ENCODE peak calls at places on chromosomes 5 and 9, in ten cellular contexts. One of them, this sample, is unnamed.
A peak's percentile ranks its signal among the peaks of the same experiment; 100 is the strongest.

GRCh38 chr5:82107277-82107676 is 135.5 kb downstream of the ATG10 start:
- DNase-seq in fibroblast of pulmonary artery: peak; percentile 66
- DNase-seq in lower leg skin: no peak
- DNase-seq in tibial nerve: no peak
- DNase-seq in GM23338: peak; percentile 23
- DNase-seq in body of pancreas: no peak
- DNase-seq in AG10803: peak; percentile 42
- DNase-seq in astrocyte of the cerebellum: peak; percentile 3
- DNase-seq in kidney epithelial cell: no peak
- DNase-seq in CD4-positive, alpha-beta T cell: no peak
- DNase-seq in this sample: peak; percentile 36

GRCh38 chr9:84062538-84062937 is 81.9 kb downstream of the RMI1 start:
- DNase-seq in kidney epithelial cell: no peak
- DNase-seq in AG10803: no peak
- DNase-seq in CD4-positive, alpha-beta T cell: no peak
- DNase-seq in GM23338: no peak
- DNase-seq in fibroblast of pulmonary artery: peak; percentile 7
- DNase-seq in lower leg skin: no peak
- DNase-seq in astrocyte of the cerebellum: no peak
- DNase-seq in body of pancreas: no peak
- DNase-seq in tibial nerve: no peak
- DNase-seq in this sample: peak; percentile 1

GRCh38 chr5:136769900-136770684 is 404.7 kb upstream of the TRPC7 start:
- DNase-seq in GM23338: peak; percentile 94
- DNase-seq in lower leg skin: peak; percentile 49
- DNase-seq in kidney epithelial cell: no peak
- DNase-seq in fibroblast of pulmonary artery: peak; percentile 79
- DNase-seq in AG10803: peak; percentile 75
- DNase-seq in CD4-positive, alpha-beta T cell: no peak
- DNase-seq in body of pancreas: peak; percentile 69
- DNase-seq in tibial nerve: peak; percentile 40
- DNase-seq in astrocyte of the cerebellum: peak; percentile 62
- DNase-seq in this sample: peak; percentile 89

GRCh38 chr5:146699129-146699528 is 179.4 kb downstream of the PPP2R2B start:
- DNase-seq in lower leg skin: no peak
- DNase-seq in CD4-positive, alpha-beta T cell: no peak
- DNase-seq in GM23338: no peak
- DNase-seq in astrocyte of the cerebellum: no peak
- DNase-seq in fibroblast of pulmonary artery: no peak
- DNase-seq in body of pancreas: no peak
- DNase-seq in kidney epithelial cell: no peak
- DNase-seq in tibial nerve: no peak
- DNase-seq in AG10803: no peak
- DNase-seq in this sample: no peak

GRCh38 chr5:134143431-134143830 is 28.9 kb downstream of the TCF7 start:
- DNase-seq in body of pancreas: no peak
- DNase-seq in CD4-positive, alpha-beta T cell: no peak
- DNase-seq in astrocyte of the cerebellum: no peak
- DNase-seq in tibial nerve: no peak
- DNase-seq in GM23338: no peak
- DNase-seq in kidney epithelial cell: no peak
- DNase-seq in AG10803: no peak
- DNase-seq in lower leg skin: no peak
- DNase-seq in fibroblast of pulmonary artery: no peak
- DNase-seq in this sample: no peak

GRCh38 chr5:93573627-93573974 is 7.4 kb downstream of the NR2F1-AS1 start:
- DNase-seq in fibroblast of pulmonary artery: no peak
- DNase-seq in AG10803: no peak
- DNase-seq in lower leg skin: no peak
- DNase-seq in kidney epithelial cell: no peak
- DNase-seq in tibial nerve: no peak
- DNase-seq in body of pancreas: no peak
- DNase-seq in astrocyte of the cerebellum: no peak
- DNase-seq in CD4-positive, alpha-beta T cell: no peak
- DNase-seq in GM23338: peak; percentile 30
- DNase-seq in this sample: no peak

GRCh38 chr5:9265391-9266287 is 280.2 kb downstream of the SEMA5A start:
- DNase-seq in CD4-positive, alpha-beta T cell: no peak
- DNase-seq in tibial nerve: no peak
- DNase-seq in astrocyte of the cerebellum: peak; percentile 82
- DNase-seq in kidney epithelial cell: peak; percentile 72
- DNase-seq in fibroblast of pulmonary artery: peak; percentile 78
- DNase-seq in AG10803: peak; percentile 88
- DNase-seq in body of pancreas: no peak
- DNase-seq in GM23338: peak; percentile 76
- DNase-seq in lower leg skin: no peak
- DNase-seq in this sample: peak; percentile 70

GRCh38 chr5:178768371-178769260 is 38.2 kb upstream of the ZNF354A start:
- DNase-seq in CD4-positive, alpha-beta T cell: no peak
- DNase-seq in astrocyte of the cerebellum: no peak
- DNase-seq in GM23338: no peak
- DNase-seq in lower leg skin: no peak
- DNase-seq in fibroblast of pulmonary artery: no peak
- DNase-seq in kidney epithelial cell: no peak
- DNase-seq in AG10803: no peak
- DNase-seq in tibial nerve: no peak
- DNase-seq in body of pancreas: no peak
- DNase-seq in this sample: no peak

GRCh38 chr9:83130541-83130940 is 67.6 kb upstream of the RASEF start:
- DNase-seq in fibroblast of pulmonary artery: no peak
- DNase-seq in tibial nerve: no peak
- DNase-seq in kidney epithelial cell: peak; percentile 76
- DNase-seq in astrocyte of the cerebellum: peak; percentile 26
- DNase-seq in body of pancreas: peak; percentile 32
- DNase-seq in AG10803: no peak
- DNase-seq in lower leg skin: no peak
- DNase-seq in GM23338: no peak
- DNase-seq in CD4-positive, alpha-beta T cell: no peak
- DNase-seq in this sample: peak; percentile 44

GRCh38 chr9:89309608-89310485 is 1.1 kb upstream of the CKS2 start:
- DNase-seq in tibial nerve: no peak
- DNase-seq in astrocyte of the cerebellum: no peak
- DNase-seq in kidney epithelial cell: no peak
- DNase-seq in fibroblast of pulmonary artery: peak; percentile 34
- DNase-seq in body of pancreas: no peak
- DNase-seq in lower leg skin: no peak
- DNase-seq in GM23338: peak; percentile 20
- DNase-seq in AG10803: no peak
- DNase-seq in CD4-positive, alpha-beta T cell: no peak
- DNase-seq in this sample: no peak

GRCh38 chr5:177426566-177427210 is at the start of gene GRK6:
- DNase-seq in lower leg skin: peak; percentile 32
- DNase-seq in body of pancreas: peak; percentile 55
- DNase-seq in fibroblast of pulmonary artery: no peak
- DNase-seq in AG10803: no peak
- DNase-seq in tibial nerve: no peak
- DNase-seq in CD4-positive, alpha-beta T cell: peak; percentile 65
- DNase-seq in GM23338: peak; percentile 73
- DNase-seq in astrocyte of the cerebellum: no peak
- DNase-seq in kidney epithelial cell: no peak
- DNase-seq in this sample: peak; percentile 68

DNA sequence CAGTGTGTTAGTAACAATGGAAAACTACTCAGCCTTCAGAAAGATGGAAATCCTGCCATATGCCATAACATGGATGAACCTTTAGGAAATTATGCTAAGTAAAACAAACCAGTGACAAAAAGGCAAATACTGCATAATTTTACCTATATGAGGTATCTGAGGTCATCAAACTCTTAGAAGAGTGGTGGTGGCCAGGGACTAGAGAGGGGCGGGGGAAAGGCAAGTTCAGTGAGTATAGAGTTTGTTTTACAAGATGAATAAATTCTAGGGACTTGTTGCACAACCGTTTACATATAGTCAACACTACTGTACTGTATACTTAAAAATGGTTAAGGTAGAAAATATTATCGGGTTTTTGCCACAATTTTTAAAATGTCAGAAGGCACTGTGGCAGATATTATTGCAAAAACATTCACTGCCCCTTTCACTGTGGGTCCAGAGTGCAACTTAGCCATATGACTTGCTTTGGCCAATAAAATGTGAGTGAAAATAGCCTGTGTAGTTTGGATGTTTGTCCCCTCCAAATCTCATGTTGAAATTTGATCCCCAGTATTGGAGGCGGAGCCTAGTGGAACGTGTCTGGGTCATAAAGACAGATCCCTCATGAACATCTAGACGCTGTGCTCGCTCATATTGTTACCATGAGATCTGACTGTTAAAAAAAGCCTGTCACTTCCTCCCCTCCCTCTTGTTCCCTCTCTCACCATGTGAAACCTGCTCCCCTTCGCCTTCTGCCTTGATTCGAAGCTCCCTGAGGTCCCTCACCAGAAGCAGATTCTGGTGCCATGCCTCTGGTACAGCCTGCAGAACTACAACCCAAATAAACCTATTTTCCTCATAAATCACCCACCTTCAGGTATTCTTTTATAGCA is 9.5 kb downstream of the ZNF367 start:
- DNase-seq in CD4-positive, alpha-beta T cell: no peak
- DNase-seq in tibial nerve: no peak
- DNase-seq in body of pancreas: no peak
- DNase-seq in fibroblast of pulmonary artery: no peak
- DNase-seq in GM23338: no peak
- DNase-seq in AG10803: no peak
- DNase-seq in astrocyte of the cerebellum: no peak
- DNase-seq in lower leg skin: no peak
- DNase-seq in kidney epithelial cell: no peak
- DNase-seq in this sample: no peak
- TF ChIP-seq CTCF in CD4-positive, alpha-beta T cell: no peak
- TF ChIP-seq CTCF in tibial nerve: no peak
- TF ChIP-seq CTCF in body of pancreas: no peak
- TF ChIP-seq CTCF in fibroblast of pulmonary artery: no peak
- TF ChIP-seq CTCF in GM23338: no peak
- TF ChIP-seq CTCF in AG10803: no peak
- TF ChIP-seq CTCF in astrocyte of the cerebellum: no peak
- TF ChIP-seq CTCF in lower leg skin: no peak
- TF ChIP-seq CTCF in kidney epithelial cell: no peak
- TF ChIP-seq CTCF in this sample: no peak

GRCh38 chr9:81534138-81534865 is 155.0 kb downstream of the TLE1 start:
- DNase-seq in GM23338: no peak
- DNase-seq in tibial nerve: no peak
- DNase-seq in fibroblast of pulmonary artery: no peak
- DNase-seq in astrocyte of the cerebellum: no peak
- DNase-seq in body of pancreas: no peak
- DNase-seq in AG10803: no peak
- DNase-seq in kidney epithelial cell: no peak
- DNase-seq in CD4-positive, alpha-beta T cell: no peak
- DNase-seq in lower leg skin: no peak
- DNase-seq in this sample: no peak

GRCh38 chr9:81529556-81530193 is 159.7 kb downstream of the TLE1 start:
- DNase-seq in fibroblast of pulmonary artery: peak; percentile 75
- DNase-seq in body of pancreas: peak; percentile 71
- DNase-seq in CD4-positive, alpha-beta T cell: no peak
- DNase-seq in astrocyte of the cerebellum: no peak
- DNase-seq in kidney epithelial cell: peak; percentile 45
- DNase-seq in AG10803: peak; percentile 48
- DNase-seq in GM23338: no peak
- DNase-seq in lower leg skin: peak; percentile 75
- DNase-seq in tibial nerve: no peak
- DNase-seq in this sample: peak; percentile 84

GRCh38 chr9:81530846-81531245 is 158.5 kb downstream of the TLE1 start:
- DNase-seq in tibial nerve: no peak
- DNase-seq in kidney epithelial cell: no peak
- DNase-seq in lower leg skin: no peak
- DNase-seq in GM23338: no peak
- DNase-seq in body of pancreas: no peak
- DNase-seq in astrocyte of the cerebellum: no peak
- DNase-seq in CD4-positive, alpha-beta T cell: no peak
- DNase-seq in fibroblast of pulmonary artery: no peak
- DNase-seq in AG10803: no peak
- DNase-seq in this sample: no peak

GRCh38 chr9:81530407-81530810 is 158.9 kb downstream of the TLE1 start:
- DNase-seq in body of pancreas: no peak
- DNase-seq in kidney epithelial cell: no peak
- DNase-seq in CD4-positive, alpha-beta T cell: no peak
- DNase-seq in AG10803: no peak
- DNase-seq in astrocyte of the cerebellum: no peak
- DNase-seq in fibroblast of pulmonary artery: no peak
- DNase-seq in lower leg skin: no peak
- DNase-seq in GM23338: no peak
- DNase-seq in tibial nerve: no peak
- DNase-seq in this sample: no peak

DNA sequence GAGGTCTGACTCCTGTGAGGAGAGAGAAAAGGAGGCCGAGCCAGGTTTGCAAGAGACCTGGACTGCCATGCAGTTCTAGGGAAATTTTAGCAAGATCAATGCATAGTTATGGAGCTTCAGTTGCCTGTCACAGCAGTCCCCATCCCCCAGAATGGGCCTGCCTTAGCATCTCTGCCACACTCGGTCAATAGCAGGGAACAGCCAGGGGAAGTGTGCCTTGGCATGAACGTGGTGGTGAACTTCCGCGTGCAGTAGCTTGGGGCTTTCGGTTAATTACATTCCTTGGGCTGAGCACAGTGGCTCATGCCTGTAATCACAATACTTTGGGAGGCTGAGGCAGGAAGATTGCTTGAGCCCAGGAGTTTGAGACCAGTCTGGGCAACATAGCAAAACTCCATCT is 157.8 kb downstream of the TLE1 start:
- DNase-seq in AG10803: no peak
- DNase-seq in CD4-positive, alpha-beta T cell: no peak
- DNase-seq in GM23338: no peak
- DNase-seq in body of pancreas: no peak
- DNase-seq in kidney epithelial cell: no peak
- DNase-seq in fibroblast of pulmonary artery: no peak
- DNase-seq in tibial nerve: no peak
- DNase-seq in astrocyte of the cerebellum: no peak
- DNase-seq in lower leg skin: no peak
- DNase-seq in this sample: no peak
- TF ChIP-seq CTCF in AG10803: no peak
- TF ChIP-seq CTCF in CD4-positive, alpha-beta T cell: no peak
- TF ChIP-seq CTCF in GM23338: no peak
- TF ChIP-seq CTCF in body of pancreas: no peak
- TF ChIP-seq CTCF in kidney epithelial cell: no peak
- TF ChIP-seq CTCF in fibroblast of pulmonary artery: no peak
- TF ChIP-seq CTCF in tibial nerve: no peak
- TF ChIP-seq CTCF in astrocyte of the cerebellum: no peak
- TF ChIP-seq CTCF in lower leg skin: no peak
- TF ChIP-seq CTCF in this sample: no peak

GRCh38 chr5:43193952-43194321 is 1.9 kb downstream of the NIM1K start:
- DNase-seq in AG10803: no peak
- DNase-seq in tibial nerve: no peak
- DNase-seq in fibroblast of pulmonary artery: no peak
- DNase-seq in kidney epithelial cell: no peak
- DNase-seq in CD4-positive, alpha-beta T cell: no peak
- DNase-seq in body of pancreas: no peak
- DNase-seq in astrocyte of the cerebellum: no peak
- DNase-seq in lower leg skin: no peak
- DNase-seq in GM23338: peak; percentile 32
- DNase-seq in this sample: no peak
- TF ChIP-seq CTCF in AG10803: no peak
- TF ChIP-seq CTCF in tibial nerve: no peak
- TF ChIP-seq CTCF in fibroblast of pulmonary artery: no peak
- TF ChIP-seq CTCF in kidney epithelial cell: no peak
- TF ChIP-seq CTCF in CD4-positive, alpha-beta T cell: no peak
- TF ChIP-seq CTCF in body of pancreas: no peak
- TF ChIP-seq CTCF in astrocyte of the cerebellum: no peak
- TF ChIP-seq CTCF in lower leg skin: no peak
- TF ChIP-seq CTCF in GM23338: no peak
- TF ChIP-seq CTCF in this sample: no peak

DNA sequence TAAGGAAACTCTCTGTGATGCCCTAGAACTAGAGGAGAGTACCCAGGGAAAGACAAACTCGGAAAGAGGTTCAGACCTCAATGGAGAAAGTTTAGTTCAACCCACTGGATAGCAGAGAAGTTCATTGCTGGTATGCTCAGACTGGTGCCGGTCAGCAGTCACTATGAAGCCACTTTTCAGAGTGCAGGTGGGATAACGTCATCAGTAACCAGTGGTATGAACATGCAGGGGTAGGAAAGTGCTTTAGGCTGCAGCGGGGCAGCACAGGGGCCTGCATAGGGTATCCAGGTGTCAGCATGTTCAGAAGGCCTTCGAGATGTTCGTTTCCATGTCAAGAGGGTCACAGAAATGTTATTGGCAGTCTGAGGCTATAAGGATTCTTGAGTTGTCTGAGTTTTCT is 20.8 kb upstream of the ANKRD55 start:
- DNase-seq in CD4-positive, alpha-beta T cell: no peak
- DNase-seq in lower leg skin: no peak
- DNase-seq in GM23338: no peak
- DNase-seq in body of pancreas: no peak
- DNase-seq in AG10803: no peak
- DNase-seq in kidney epithelial cell: no peak
- DNase-seq in fibroblast of pulmonary artery: no peak
- DNase-seq in tibial nerve: no peak
- DNase-seq in astrocyte of the cerebellum: no peak
- DNase-seq in this sample: no peak
- TF ChIP-seq CTCF in CD4-positive, alpha-beta T cell: no peak
- TF ChIP-seq CTCF in lower leg skin: no peak
- TF ChIP-seq CTCF in GM23338: no peak
- TF ChIP-seq CTCF in body of pancreas: no peak
- TF ChIP-seq CTCF in AG10803: no peak
- TF ChIP-seq CTCF in kidney epithelial cell: no peak
- TF ChIP-seq CTCF in fibroblast of pulmonary artery: no peak
- TF ChIP-seq CTCF in tibial nerve: no peak
- TF ChIP-seq CTCF in astrocyte of the cerebellum: no peak
- TF ChIP-seq CTCF in this sample: no peak